ENCODE peak calls at places on chromosome 12, in seven cellular contexts. Q is B cell; G is activated naive CD8-positive, alpha-beta T cell treated with anti-CD3 and anti-CD28 coated beads, Interleukin-2, amount 50 U/mL, for 24 hours; I is heart left ventricle; L is NCI-H345; A is epithelial cell of prostate; C is HS-27A. D is an unnamed sample.

GRCh38 chr12:81596558-81596957 is 162.6 kb downstream of the PPFIA2 start:
- DNase-seq in G (no peak), C (no peak), A (no peak), I (no peak), Q (no peak), L (no peak), D (no peak)

GRCh38 chr12:51533799-51534198 is 57.2 kb upstream of the SCN8A start:
- DNase-seq in G (no peak), A (no peak), Q (no peak), L (no peak), C (no peak), I (no peak), D (no peak)

GRCh38 chr12:50049254-50050118 is 7.9 kb upstream of the ASIC1 start:
- DNase-seq in G (no peak), C (no peak), Q (no peak), L (no peak), A (no peak), I (no peak), D (no peak)

GRCh38 chr12:12999959-13000615 is at the start of gene HEBP1:
- DNase-seq in Q (peak), L (peak), A (peak), I (peak), G (peak), C (peak), D (peak)

GRCh38 chr12:11785722-11786121 is 136.2 kb downstream of the ETV6 start:
- DNase-seq in C (no peak), A (no peak), G (no peak), I (no peak), Q (no peak), L (no peak), D (no peak)

GRCh38 chr12:127300753-127301152 is 966.2 kb upstream of the TMEM132C start:
- DNase-seq in Q (no peak), G (no peak), L (no peak), I (no peak), A (no peak), C (no peak), D (no peak)

GRCh38 chr12:49538740-49539403 is at the start of gene KCNH3:
- DNase-seq in G (peak), I (peak), A (no peak), L (peak), C (no peak), Q (peak), D (peak)

GRCh38 chr12:4664111-4664510 is 15.2 kb downstream of the NDUFA9 start:
- DNase-seq in G (no peak), C (peak), I (no peak), L (no peak), A (peak), Q (no peak), D (no peak)

GRCh38 chr12:15527201-15527782 is 205.0 kb downstream of the PTPRO start:
- DNase-seq in A (no peak), Q (no peak), L (no peak), G (no peak), C (no peak), I (no peak), D (no peak)

GRCh38 chr12:20436367-20436766 is 68.0 kb downstream of the PDE3A start:
- DNase-seq in G (no peak), Q (no peak), I (no peak), A (no peak), C (no peak), L (no peak), D (no peak)

GRCh38 chr12:32444895-32445294 is 45.5 kb downstream of the FGD4 start:
- DNase-seq in I (no peak), Q (no peak), G (no peak), A (peak), C (peak), L (peak), D (no peak)

D was measured in SK-N-DZ.